ENCODE peak calls at places on chromosomes 11 and 22, in five cellular contexts. One of them, this sample, is unnamed.

GRCh38 chr22:38180841-38181452 is 683 bp downstream of the PLA2G6 start:
- DNase-seq in pancreas: peak
- DNase-seq in heart left ventricle: no peak
- DNase-seq in ovary: peak
- DNase-seq in OCI-LY7: peak
- DNase-seq in this sample: peak

GRCh38 chr11:61841636-61842332 is 13.7 kb downstream of the FADS2 start:
- DNase-seq in pancreas: no peak
- DNase-seq in heart left ventricle: peak
- DNase-seq in ovary: no peak
- DNase-seq in OCI-LY7: no peak
- DNase-seq in this sample: no peak

GRCh38 chr11:2796508-2797180 is 88.9 kb downstream of the CDKN1C start:
- DNase-seq in pancreas: peak
- DNase-seq in ovary: peak
- DNase-seq in heart left ventricle: peak
- DNase-seq in OCI-LY7: no peak
- DNase-seq in this sample: no peak

GRCh38 chr11:42239102-42239501 is 779.6 kb upstream of the LRRC4C start:
- DNase-seq in ovary: no peak
- DNase-seq in OCI-LY7: no peak
- DNase-seq in pancreas: no peak
- DNase-seq in heart left ventricle: no peak
- DNase-seq in this sample: no peak

GRCh38 chr11:130426223-130427048 is 2.0 kb downstream of the ADAMTS8 start:
- DNase-seq in ovary: no peak
- DNase-seq in pancreas: peak
- DNase-seq in heart left ventricle: no peak
- DNase-seq in OCI-LY7: no peak
- DNase-seq in this sample: no peak

GRCh38 chr11:91904792-91905785 is 319.5 kb upstream of the FAT3 start:
- DNase-seq in OCI-LY7: no peak
- DNase-seq in pancreas: no peak
- DNase-seq in heart left ventricle: no peak
- DNase-seq in ovary: no peak
- DNase-seq in this sample: no peak

GRCh38 chr11:69497221-69497787 is 15.8 kb downstream of the LINC01488 start:
- DNase-seq in OCI-LY7: no peak
- DNase-seq in ovary: peak
- DNase-seq in pancreas: peak
- DNase-seq in heart left ventricle: peak
- DNase-seq in this sample: peak

GRCh38 chr11:5204787-5205186 is 4.3 kb upstream of the OR51V1 start:
- DNase-seq in heart left ventricle: no peak
- DNase-seq in ovary: no peak
- DNase-seq in pancreas: no peak
- DNase-seq in OCI-LY7: peak
- DNase-seq in this sample: no peak

GRCh38 chr22:35352214-35353111 is 28.4 kb upstream of the HMOX1 start:
- DNase-seq in heart left ventricle: peak
- DNase-seq in ovary: no peak
- DNase-seq in OCI-LY7: peak
- DNase-seq in pancreas: no peak
- DNase-seq in this sample: peak
- TF ChIP-seq CTCF in heart left ventricle: peak
- TF ChIP-seq CTCF in ovary: no peak
- TF ChIP-seq CTCF in OCI-LY7: peak
- TF ChIP-seq CTCF in pancreas: no peak
- TF ChIP-seq CTCF in this sample: no peak

GRCh38 chr11:68457214-68457897 is 3.2 kb upstream of the PPP6R3 start:
- DNase-seq in OCI-LY7: no peak
- DNase-seq in heart left ventricle: no peak
- DNase-seq in pancreas: no peak
- DNase-seq in ovary: no peak
- DNase-seq in this sample: no peak
- H3K4me3 ChIP-seq in OCI-LY7: no peak
- H3K4me3 ChIP-seq in heart left ventricle: no peak
- H3K4me3 ChIP-seq in pancreas: no peak
- H3K4me3 ChIP-seq in ovary: no peak
- H3K4me3 ChIP-seq in this sample: no peak

DNA sequence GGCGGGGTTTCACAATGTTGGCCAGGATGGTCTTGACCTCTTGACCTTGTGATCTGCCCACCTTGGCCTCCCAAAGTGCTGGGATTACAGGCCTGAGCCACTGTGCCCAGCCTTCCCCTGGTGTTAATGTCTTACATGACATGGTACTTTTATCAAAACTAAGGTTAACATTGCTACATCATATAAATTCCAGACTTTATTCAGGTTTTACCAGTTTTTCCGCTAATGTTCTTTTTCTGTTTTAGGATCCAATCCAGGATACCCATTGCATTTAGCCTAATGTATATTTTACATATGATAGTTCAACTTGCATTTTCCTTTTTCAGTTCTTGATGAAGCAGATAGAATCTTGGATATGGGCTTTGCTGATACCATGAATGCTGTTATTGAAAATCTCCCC is 14.2 kb downstream of the DDX10 start:
- DNase-seq in OCI-LY7: no peak
- DNase-seq in ovary: no peak
- DNase-seq in pancreas: no peak
- DNase-seq in heart left ventricle: no peak
- DNase-seq in this sample: no peak
- TF ChIP-seq CTCF in OCI-LY7: no peak
- TF ChIP-seq CTCF in ovary: no peak
- TF ChIP-seq CTCF in pancreas: no peak
- TF ChIP-seq CTCF in heart left ventricle: no peak
- TF ChIP-seq CTCF in this sample: no peak

DNA sequence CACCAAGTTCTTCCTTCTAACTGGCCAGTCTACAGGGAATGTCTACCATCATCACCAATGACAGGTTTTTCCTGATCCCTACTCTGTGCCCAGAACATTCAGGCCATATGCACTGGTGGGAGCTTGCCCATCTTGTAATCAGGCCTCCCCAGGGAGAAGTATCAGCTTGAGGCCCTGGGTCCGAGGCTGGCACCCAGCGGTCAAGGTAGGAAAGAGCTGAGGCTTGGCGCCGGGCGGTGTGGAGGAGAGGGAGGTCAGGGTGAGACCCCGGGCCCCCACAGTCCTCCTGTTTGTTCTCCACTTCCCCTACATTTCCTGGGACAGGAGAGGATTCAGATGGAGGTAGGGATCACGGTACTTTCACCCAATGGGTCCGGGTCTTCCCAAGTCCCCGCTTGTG is 15.5 kb downstream of the TSKU start:
- DNase-seq in ovary: no peak
- DNase-seq in pancreas: no peak
- DNase-seq in OCI-LY7: no peak
- DNase-seq in heart left ventricle: no peak
- DNase-seq in this sample: no peak
- H3K4me3 ChIP-seq in ovary: peak
- H3K4me3 ChIP-seq in pancreas: no peak
- H3K4me3 ChIP-seq in OCI-LY7: no peak
- H3K4me3 ChIP-seq in heart left ventricle: peak
- H3K4me3 ChIP-seq in this sample: no peak

DNA sequence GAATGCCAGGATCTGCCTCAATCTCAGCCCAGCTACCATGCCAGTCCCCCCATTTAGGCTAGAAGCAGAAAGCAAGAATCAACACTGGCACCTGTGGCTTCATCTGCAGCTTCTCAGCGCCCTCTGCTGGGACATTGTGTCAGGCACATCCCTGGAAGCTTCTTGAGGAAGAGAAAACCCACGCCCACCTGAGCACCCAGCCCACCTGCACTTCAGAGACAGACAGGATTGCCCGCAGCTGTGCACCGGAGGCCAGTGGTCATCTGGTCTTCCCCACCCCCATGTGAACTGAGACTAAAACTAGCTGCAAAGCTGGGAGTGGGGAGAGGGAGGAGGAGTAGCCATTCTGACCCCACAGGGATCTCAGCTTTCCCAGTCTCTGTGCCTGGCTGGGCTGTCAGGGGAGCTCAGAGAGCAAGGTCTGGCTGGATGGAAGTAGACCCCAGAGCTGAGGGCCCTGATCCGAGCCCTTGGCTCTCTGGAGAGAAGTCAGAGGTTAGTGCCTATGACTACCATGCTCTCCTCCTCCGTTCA is 66.8 kb downstream of the FEZ1 start:
- DNase-seq in ovary: peak
- DNase-seq in OCI-LY7: peak
- DNase-seq in heart left ventricle: peak
- DNase-seq in pancreas: peak
- DNase-seq in this sample: peak
- TF ChIP-seq CTCF in ovary: no peak
- TF ChIP-seq CTCF in OCI-LY7: peak
- TF ChIP-seq CTCF in heart left ventricle: peak
- TF ChIP-seq CTCF in pancreas: peak
- TF ChIP-seq CTCF in this sample: no peak

DNA sequence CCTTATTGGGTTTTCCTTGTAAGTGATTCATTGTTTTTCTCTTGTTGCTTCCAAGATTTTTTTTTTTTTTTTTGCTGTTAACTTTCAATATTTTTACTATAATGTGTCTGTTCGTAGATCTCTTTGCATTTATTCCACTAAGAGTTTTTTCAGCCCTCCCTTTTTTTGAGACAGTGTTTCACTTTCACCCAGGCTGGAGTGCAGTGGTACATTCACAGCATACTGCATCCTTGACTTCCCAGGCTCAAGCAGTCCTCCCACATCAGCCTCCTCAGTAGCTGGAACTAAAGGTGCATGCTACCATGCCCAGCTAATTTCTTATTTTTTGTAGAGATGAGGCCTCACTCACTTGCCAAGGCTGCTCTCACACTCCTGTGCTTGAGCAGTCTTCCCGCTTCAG is 1282.0 kb upstream of the CNTN5 start:
- DNase-seq in heart left ventricle: no peak
- DNase-seq in OCI-LY7: no peak
- DNase-seq in pancreas: no peak
- DNase-seq in ovary: no peak
- DNase-seq in this sample: no peak
- H3K4me3 ChIP-seq in heart left ventricle: no peak
- H3K4me3 ChIP-seq in OCI-LY7: no peak
- H3K4me3 ChIP-seq in pancreas: no peak
- H3K4me3 ChIP-seq in ovary: no peak
- H3K4me3 ChIP-seq in this sample: no peak

GRCh38 chr11:64285885-64286800 is 495 bp downstream of the GPR137 start:
- DNase-seq in OCI-LY7: peak
- DNase-seq in heart left ventricle: no peak
- DNase-seq in ovary: no peak
- DNase-seq in pancreas: peak
- DNase-seq in this sample: peak
- TF ChIP-seq CTCF in OCI-LY7: peak
- TF ChIP-seq CTCF in heart left ventricle: no peak
- TF ChIP-seq CTCF in ovary: no peak
- TF ChIP-seq CTCF in pancreas: no peak
- TF ChIP-seq CTCF in this sample: no peak